ENCODE peak calls at places on chromosome 7, in seven cellular contexts. K is astrocyte of the spinal cord, I is lower lobe of right lung, S is activated B cell treated with CpG ODN at 0.5 μM for 24 hours, G is cardiac fibroblast, Q is endothelial cell, H is mammary epithelial cell. J is an unnamed sample.

GRCh38 chr7:155872678-155873369 is 60.6 kb upstream of the SHH start:
- DNase-seq in K (no peak), I (no peak), S (no peak), G (no peak), Q (no peak), H (no peak), J (no peak)

GRCh38 chr7:114409750-114410149 is 4.9 kb upstream of the FOXP2 start:
- DNase-seq in K (peak; percentile 30), I (no peak), S (no peak), G (no peak), Q (no peak), H (peak; percentile 39), J (no peak)

GRCh38 chr7:158345731-158346130 is 241.9 kb downstream of the PTPRN2 start:
- DNase-seq in K (no peak), I (no peak), S (no peak), G (no peak), Q (no peak), H (no peak), J (no peak)

GRCh38 chr7:21355406-21355874 is 72.4 kb upstream of the SP4 start:
- DNase-seq in K (no peak), I (no peak), S (peak; percentile 33), G (no peak), Q (no peak), H (no peak), J (no peak)

GRCh38 chr7:11235491-11235890 is 261.8 kb downstream of the PHF14 start:
- DNase-seq in K (no peak), I (no peak), S (no peak), G (no peak), Q (no peak), H (no peak), J (no peak)

GRCh38 chr7:116571037-116571436 is 46.2 kb downstream of the CAV1 start:
- DNase-seq in K (peak; percentile 88), I (no peak), S (no peak), G (peak; percentile 75), Q (no peak), H (peak; percentile 77), J (no peak)

GRCh38 chr7:37482953-37483352 is 34.3 kb upstream of the ELMO1 start:
- DNase-seq in K (no peak), I (no peak), S (no peak), G (no peak), Q (no peak), H (no peak), J (no peak)

GRCh38 chr7:114856625-114857024 is 65.3 kb upstream of the MDFIC start:
- DNase-seq in K (no peak), I (no peak), S (no peak), G (peak; percentile 24), Q (no peak), H (peak; percentile 43), J (no peak)

GRCh38 chr7:117219485-117219884 is 103.4 kb downstream of the WNT2 start:
- DNase-seq in K (no peak), I (no peak), S (no peak), G (peak; percentile 21), Q (no peak), H (peak; percentile 12), J (no peak)

GRCh38 chr7:148260605-148261004 is 330.0 kb upstream of the C7orf33 start:
- DNase-seq in K (no peak), I (no peak), S (no peak), G (peak; percentile 31), Q (no peak), H (no peak), J (no peak)

GRCh38 chr7:80563561-80564327 is 51.9 kb upstream of the GNAT3 start:
- DNase-seq in K (no peak), I (no peak), S (no peak), G (no peak), Q (no peak), H (peak; percentile 45), J (no peak)

GRCh38 chr7:101674439-101674838 is 45.3 kb upstream of the MYL10 start:
- DNase-seq in K (no peak), I (no peak), S (no peak), G (no peak), Q (no peak), H (no peak), J (no peak)

GRCh38 chr7:101676062-101676461 is 47.0 kb upstream of the MYL10 start:
- DNase-seq in K (no peak), I (no peak), S (no peak), G (no peak), Q (no peak), H (no peak), J (no peak)

GRCh38 chr7:101673315-101673714 is 44.2 kb upstream of the MYL10 start:
- DNase-seq in K (no peak), I (no peak), S (no peak), G (no peak), Q (no peak), H (no peak), J (no peak)

GRCh38 chr7:101671783-101672356 is 42.8 kb upstream of the MYL10 start:
- DNase-seq in K (no peak), I (no peak), S (no peak), G (peak; percentile 38), Q (no peak), H (no peak), J (no peak)

DNA sequence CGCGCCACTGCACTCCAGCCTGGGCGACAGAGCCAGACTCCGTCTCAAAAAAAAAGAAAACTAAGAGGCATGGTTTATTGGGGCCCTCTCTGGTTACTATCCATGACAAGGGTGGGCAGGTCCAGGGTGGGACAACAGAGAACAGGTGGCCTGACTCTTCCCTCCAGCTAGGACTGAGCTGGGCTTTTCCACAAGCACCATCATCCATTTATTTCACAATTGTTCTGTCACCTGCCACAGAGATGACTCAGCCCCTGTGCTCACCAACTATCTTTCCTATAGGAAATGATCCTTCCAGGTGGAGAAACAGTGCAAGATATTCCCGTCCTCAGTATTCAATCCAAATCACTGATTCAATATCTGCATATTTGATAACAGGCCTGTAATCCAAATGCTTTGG is 44.9 kb upstream of the MYL10 start:
- DNase-seq in K (no peak), I (no peak), S (no peak), G (no peak), Q (no peak), H (peak; percentile 47), J (no peak)
- TF ChIP-seq CTCF in K (no peak), I (no peak), S (no peak), G (no peak), Q (no peak), H (no peak), J (no peak)

GRCh38 chr7:38953971-38954370 is 23.7 kb upstream of the POU6F2 start:
- DNase-seq in K (no peak), I (no peak), S (no peak), G (no peak), Q (no peak), H (no peak), J (no peak)

GRCh38 chr7:38951213-38951612 is 26.5 kb upstream of the POU6F2 start:
- DNase-seq in K (no peak), I (no peak), S (no peak), G (no peak), Q (no peak), H (no peak), J (no peak)

GRCh38 chr7:38950309-38950708 is 27.4 kb upstream of the POU6F2 start:
- DNase-seq in K (no peak), I (no peak), S (no peak), G (no peak), Q (no peak), H (peak; percentile 6), J (no peak)

GRCh38 chr7:38955892-38956291 is 21.8 kb upstream of the POU6F2 start:
- DNase-seq in K (no peak), I (no peak), S (no peak), G (no peak), Q (no peak), H (no peak), J (no peak)

DNA sequence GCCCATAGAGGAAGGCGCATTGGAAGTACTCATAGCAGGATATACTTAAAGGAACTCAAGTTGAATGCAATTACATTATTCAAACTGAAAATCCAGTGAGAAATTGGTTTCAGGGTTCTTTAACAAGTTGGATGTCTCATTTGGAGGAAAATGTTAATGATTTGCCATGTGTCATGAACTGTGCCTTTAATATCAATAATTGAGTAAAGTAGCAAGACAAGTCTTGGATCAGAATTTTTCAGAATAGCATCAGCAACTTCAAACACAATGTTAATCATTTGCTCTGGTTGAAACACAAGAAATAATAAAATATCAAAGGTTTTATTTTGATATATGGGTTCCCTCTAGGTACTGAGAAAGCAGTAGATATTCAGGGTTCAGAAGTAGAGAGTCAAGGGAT is 24.5 kb upstream of the POU6F2 start:
- DNase-seq in K (no peak), I (no peak), S (no peak), G (no peak), Q (no peak), H (no peak), J (no peak)
- TF ChIP-seq CTCF in K (no peak), I (no peak), S (no peak), G (no peak), Q (no peak), H (no peak), J (no peak)

GRCh38 chr7:149716007-149716931 is 57.1 kb downstream of the ZNF467 start:
- DNase-seq in K (peak; percentile 7), I (no peak), S (no peak), G (peak; percentile 19), Q (peak; percentile 6), H (peak; percentile 79), J (no peak)
- TF ChIP-seq CTCF in K (no peak), I (no peak), S (no peak), G (no peak), Q (no peak), H (no peak), J (no peak)

GRCh38 chr7:130554481-130554880 is 62.6 kb downstream of the MEST start:
- DNase-seq in K (no peak), I (no peak), S (no peak), G (no peak), Q (no peak), H (no peak), J (no peak)
- TF ChIP-seq CTCF in K (no peak), I (no peak), S (no peak), G (no peak), Q (no peak), H (no peak), J (no peak)

GRCh38 chr7:85185355-85186082 is 1.3 kb downstream of the SEMA3D start:
- DNase-seq in K (peak; percentile 71), I (peak; percentile 43), S (peak; percentile 15), G (peak; percentile 72), Q (peak; percentile 48), H (peak; percentile 81), J (peak; percentile 22)
- TF ChIP-seq CTCF in K (peak; percentile 32), I (no peak), S (no peak), G (no peak), Q (no peak), H (peak; percentile 66), J (no peak)

J was measured in progenitor cell of endocrine pancreas.